ENCODE peak calls at places on chromosomes 7 and 10, in four cellular contexts. V, R, P and F are unnamed samples.

GRCh38 chr7:12257582-12257981 is 46.5 kb downstream of the TMEM106B start:
- DNase-seq in V (peak; percentile 6), R (no peak), P (no peak), F (peak; percentile 35)

GRCh38 chr10:6565588-6565987 is 14.5 kb downstream of the PRKCQ start:
- DNase-seq in V (no peak), R (no peak), P (no peak), F (no peak)

GRCh38 chr10:85124592-85124991 is 796.2 kb downstream of the CCSER2 start:
- DNase-seq in V (no peak), R (no peak), P (peak; percentile 70), F (no peak)

GRCh38 chr7:127047521-127047920 is 205.2 kb downstream of the GRM8 start:
- DNase-seq in V (no peak), R (no peak), P (no peak), F (no peak)

GRCh38 chr7:83410989-83411591 is 237.8 kb downstream of the SEMA3E start:
- DNase-seq in V (peak; percentile 36), R (peak; percentile 16), P (no peak), F (peak; percentile 63)

GRCh38 chr7:118185163-118185860 is 1.3 kb downstream of the LSM8 start:
- DNase-seq in V (peak; percentile 58), R (no peak), P (no peak), F (peak; percentile 48)

GRCh38 chr7:148854975-148855374 is 29.1 kb downstream of the EZH2 start:
- DNase-seq in V (no peak), R (no peak), P (no peak), F (peak; percentile 23)

GRCh38 chr7:85924062-85924461 is 719.6 kb upstream of the GRM3 start:
- DNase-seq in V (no peak), R (no peak), P (no peak), F (no peak)

GRCh38 chr10:35371731-35372130 is 35.4 kb downstream of the CCNY start:
- DNase-seq in V (no peak), R (no peak), P (no peak), F (no peak)

GRCh38 chr10:104301907-104302690 is 33.1 kb downstream of the GSTO2 start:
- DNase-seq in V (no peak), R (no peak), P (peak; percentile 43), F (no peak)

GRCh38 chr7:7897509-7897908 is 71.1 kb upstream of the GLCCI1 start:
- DNase-seq in V (no peak), R (no peak), P (no peak), F (no peak)

GRCh38 chr10:117736655-117737054 is 194.1 kb downstream of the EMX2 start:
- DNase-seq in V (no peak), R (no peak), P (peak; percentile 35), F (no peak)

GRCh38 chr10:62183857-62184805 is 84.5 kb downstream of the RTKN2 start:
- DNase-seq in V (no peak), R (no peak), P (no peak), F (no peak)

GRCh38 chr10:112782176-112782907 is 167.7 kb upstream of the TCF7L2 start:
- DNase-seq in V (no peak), R (peak; percentile 19), P (no peak), F (no peak)

GRCh38 chr10:110387983-110388681 is 83.4 kb upstream of the SMNDC1 start:
- DNase-seq in V (no peak), R (no peak), P (no peak), F (no peak)

GRCh38 chr7:105521027-105521730 is 892 bp downstream of the PUS7 start:
- DNase-seq in V (peak; percentile 84), R (peak; percentile 60), P (peak; percentile 83), F (peak; percentile 71)

DNA sequence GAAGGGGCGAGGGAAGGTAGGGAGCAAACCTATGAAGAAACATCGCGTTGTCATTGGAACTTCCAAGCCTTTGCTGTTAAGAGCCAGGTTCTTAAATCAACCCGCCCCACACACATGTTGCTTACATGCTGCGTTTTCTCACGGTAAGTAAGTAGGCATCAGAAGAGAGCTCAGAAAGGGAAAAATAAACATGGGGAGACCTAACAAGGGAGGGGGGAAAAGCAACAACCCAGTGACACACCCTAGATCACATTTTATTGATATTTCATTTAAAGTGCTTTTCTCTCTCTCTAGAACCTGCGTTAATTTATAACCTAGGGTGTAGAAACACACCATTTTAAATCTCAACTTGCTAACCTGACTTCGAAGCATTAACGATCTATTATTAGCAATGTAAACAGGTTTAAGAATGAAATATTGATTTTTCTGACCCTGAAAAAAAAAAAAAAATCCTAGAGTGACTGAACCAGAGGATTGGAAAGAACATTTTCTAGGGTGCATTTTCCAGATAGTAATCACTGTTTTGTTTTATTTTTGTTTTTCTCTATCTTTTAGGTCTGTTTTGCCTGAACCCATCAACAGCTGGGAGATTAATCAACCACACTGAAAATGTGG is 3.2 kb downstream of the HOXA2 start:
- DNase-seq in V (no peak), R (no peak), P (no peak), F (no peak)
- TF ChIP-seq POLR2A in V (no peak), R (no peak), P (no peak), F (no peak)

GRCh38 chr7:18799899-18800298 is 304.4 kb downstream of the HDAC9 start:
- DNase-seq in V (no peak), R (no peak), P (no peak), F (no peak)
- TF ChIP-seq POLR2A in V (no peak), R (no peak), P (no peak), F (no peak)

GRCh38 chr7:66497346-66497745 is 131.3 kb upstream of the KCTD7 start:
- DNase-seq in V (no peak), R (no peak), P (peak; percentile 35), F (no peak)

DNA sequence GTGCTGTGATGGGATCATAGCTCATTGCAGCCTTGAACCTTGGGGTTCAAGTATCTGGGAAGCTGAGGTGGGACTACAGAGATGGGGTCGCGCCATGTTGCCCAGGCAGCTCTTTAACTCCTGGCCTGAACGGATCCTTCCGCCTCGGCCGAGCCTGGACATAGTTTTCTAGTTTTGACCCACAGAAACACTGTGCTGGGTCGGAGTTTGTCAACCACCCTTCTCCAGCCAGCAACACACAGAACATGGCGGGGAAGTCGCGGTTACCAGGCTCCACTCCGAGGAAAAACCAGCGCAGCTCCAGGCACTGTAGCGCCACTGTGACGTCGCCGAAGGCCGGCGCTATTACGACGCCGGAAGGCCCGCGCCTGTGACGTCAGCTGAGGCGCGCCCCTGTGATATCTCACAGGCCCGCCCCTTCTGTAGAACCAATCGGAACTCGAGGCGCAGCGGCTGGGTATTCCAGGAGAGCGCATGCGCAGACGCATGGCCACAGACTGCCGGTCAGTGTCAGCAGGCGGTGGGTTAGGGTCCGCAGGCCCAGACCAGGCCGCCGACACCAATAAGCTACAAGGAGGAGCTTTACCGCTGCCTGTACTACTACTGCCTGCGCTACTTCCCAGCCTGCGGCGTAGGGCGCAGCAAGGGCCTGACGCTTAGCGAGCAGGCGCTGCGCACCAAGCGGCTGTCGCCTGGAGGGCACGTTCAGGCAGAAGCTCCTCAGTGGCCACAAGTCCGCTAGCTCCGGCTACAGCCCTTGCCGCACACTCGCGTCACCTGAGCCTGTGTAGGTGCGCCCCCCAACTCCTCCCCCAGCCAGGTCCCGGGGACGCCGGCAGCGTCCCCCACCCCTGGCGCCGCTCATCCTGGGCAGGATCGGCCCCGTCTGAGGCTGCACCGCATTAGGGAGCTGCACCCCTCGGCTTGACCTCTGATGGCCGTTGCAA is 135.2 kb upstream of the KCTD7 start:
- DNase-seq in V (peak; percentile 100), R (peak; percentile 97), P (peak; percentile 99), F (peak; percentile 99)
- TF ChIP-seq POLR2A in V (peak; percentile 99), R (peak; percentile 82), P (peak; percentile 96), F (peak; percentile 99)

DNA sequence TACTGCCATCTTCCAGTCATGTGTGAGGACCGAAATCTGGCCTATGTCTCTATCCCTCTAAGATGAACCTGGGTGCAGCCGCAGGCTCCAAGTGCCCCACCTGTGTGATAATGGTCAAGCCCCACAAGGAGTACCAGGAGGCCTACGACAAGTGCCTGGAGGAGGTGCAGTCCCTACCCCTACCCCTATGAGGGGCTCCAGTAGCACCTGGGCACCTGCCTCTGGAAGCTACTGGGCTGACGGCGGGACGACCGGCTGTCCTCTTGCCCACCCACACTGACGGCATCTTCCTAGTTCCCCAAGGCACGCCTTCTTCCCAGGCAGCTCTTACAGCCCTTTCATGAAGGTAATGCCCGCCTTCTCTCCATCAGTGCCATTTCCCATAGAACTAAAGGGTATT is 47.4 kb downstream of the HOXA1 start:
- DNase-seq in V (no peak), R (no peak), P (no peak), F (no peak)
- TF ChIP-seq POLR2A in V (no peak), R (no peak), P (no peak), F (no peak)

DNA sequence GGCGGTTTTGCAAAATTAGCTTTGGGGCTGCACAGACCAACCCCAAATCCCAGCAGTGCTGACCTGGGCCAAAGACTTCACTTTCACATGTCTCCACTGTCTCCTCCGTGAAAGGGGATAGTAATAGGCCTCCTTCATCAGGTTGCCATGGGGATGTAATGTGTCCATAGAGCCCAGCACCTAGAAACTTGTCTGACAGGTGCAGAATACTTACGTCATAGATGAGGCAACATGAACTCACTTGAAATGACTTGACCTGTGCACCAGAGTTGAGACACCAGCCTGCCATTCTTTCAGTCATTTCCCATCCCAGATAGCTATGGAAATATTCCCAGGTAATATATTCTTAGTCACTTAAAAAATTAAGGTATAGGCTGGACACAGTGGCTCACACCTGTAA is 94.2 kb downstream of the INSYN2A start:
- DNase-seq in V (no peak), R (no peak), P (no peak), F (no peak)
- TF ChIP-seq POLR2A in V (no peak), R (no peak), P (no peak), F (no peak)

GRCh38 chr7:92698237-92698841 is 108.1 kb upstream of the FAM133B start:
- DNase-seq in V (no peak), R (peak; percentile 54), P (peak; percentile 79), F (no peak)
- TF ChIP-seq POLR2A in V (no peak), R (no peak), P (peak; percentile 16), F (no peak)

DNA sequence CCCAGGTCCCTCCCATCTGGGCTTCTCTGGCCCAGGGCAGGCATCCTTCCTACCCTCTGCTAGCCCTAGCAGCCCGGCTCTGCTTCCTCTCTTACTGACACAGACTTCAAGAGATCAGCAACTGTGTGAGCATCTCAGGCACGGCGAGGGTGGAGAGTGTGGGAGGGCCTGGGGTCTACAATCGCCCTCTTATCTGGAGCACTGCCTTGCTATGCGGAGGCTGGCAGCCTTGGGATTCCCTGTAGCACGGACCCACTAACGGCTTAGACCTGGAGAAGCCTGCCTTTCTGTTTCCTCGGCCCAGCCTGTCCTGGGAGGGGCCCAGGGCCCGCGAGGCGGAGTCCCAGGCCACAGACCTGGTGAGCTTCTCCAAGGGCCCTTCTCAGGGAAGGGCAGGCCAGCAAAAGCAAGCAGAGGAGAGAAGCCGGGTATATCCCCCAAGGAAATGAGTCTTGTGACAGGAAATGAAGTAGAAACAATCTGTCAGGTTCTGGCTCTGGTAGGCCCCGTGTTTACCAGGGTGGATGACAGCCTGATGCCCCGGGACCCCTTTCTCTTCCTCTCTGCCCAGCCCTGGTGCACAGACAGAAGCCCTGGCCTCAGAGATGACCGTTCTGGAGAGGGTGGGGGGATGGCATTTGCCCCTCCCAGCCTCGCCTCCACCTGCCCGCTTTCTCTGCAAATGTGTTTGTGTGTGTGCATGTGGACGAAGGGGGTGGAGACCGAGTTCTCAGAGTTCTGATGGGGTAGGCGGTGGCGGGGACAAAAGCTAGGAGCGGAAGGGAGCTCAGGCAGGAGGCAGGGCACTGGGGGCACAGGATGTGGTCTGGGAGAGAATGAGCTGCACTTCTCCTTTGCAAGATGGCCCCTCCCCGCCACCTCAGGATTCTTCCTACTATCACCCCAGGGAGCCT is 2.5 kb downstream of the LRCH4 start:
- DNase-seq in V (peak; percentile 58), R (no peak), P (peak; percentile 75), F (peak; percentile 56)
- TF ChIP-seq POLR2A in V (no peak), R (no peak), P (peak; percentile 9), F (no peak)